ENCODE peak calls at places on chromosomes 2 and 18, in five cellular contexts. N is RWPE1; V is CD4-positive, alpha-beta T cell; M is adrenal gland; K is endothelial cell. Q is an unnamed sample.

GRCh38 chr2:221572821-221573429 is 821 bp upstream of the EPHA4 start:
- DNase-seq in N (peak; percentile 52), V (peak; percentile 20), M (peak; percentile 51), K (peak; percentile 23), Q (peak; percentile 34)

GRCh38 chr2:65436169-65436824 is 3.9 kb upstream of the SPRED2 start:
- DNase-seq in N (peak; percentile 89), V (no peak), M (peak; percentile 91), K (peak; percentile 46), Q (peak; percentile 96)

GRCh38 chr18:77671456-77672167 is 422.0 kb downstream of the GALR1 start:
- DNase-seq in N (no peak), V (no peak), M (no peak), K (no peak), Q (no peak)

GRCh38 chr18:9181275-9181674 is 44.7 kb downstream of the ANKRD12 start:
- DNase-seq in N (no peak), V (no peak), M (no peak), K (no peak), Q (no peak)

GRCh38 chr18:60692277-60692676 is 319.7 kb upstream of the MC4R start:
- DNase-seq in N (no peak), V (no peak), M (no peak), K (no peak), Q (no peak)

GRCh38 chr18:8910843-8911242 is 191.7 kb upstream of the NDUFV2 start:
- DNase-seq in N (no peak), V (no peak), M (no peak), K (no peak), Q (no peak)

GRCh38 chr2:54574107-54574859 is 118.2 kb downstream of the SPTBN1 start:
- DNase-seq in N (no peak), V (peak; percentile 76), M (peak; percentile 90), K (no peak), Q (peak; percentile 54)

GRCh38 chr18:62784966-62785413 is 69.6 kb downstream of the PHLPP1 start:
- DNase-seq in N (no peak), V (no peak), M (peak; percentile 54), K (no peak), Q (peak; percentile 72)

GRCh38 chr2:225041871-225042799 is at the start of gene DOCK10:
- DNase-seq in N (peak; percentile 18), V (peak; percentile 65), M (peak; percentile 64), K (peak; percentile 45), Q (peak; percentile 46)

GRCh38 chr18:41043876-41044275 is 911.2 kb upstream of the PIK3C3 start:
- DNase-seq in N (no peak), V (no peak), M (no peak), K (no peak), Q (no peak)

GRCh38 chr2:179265082-179265575 is 497 bp upstream of the SESTD1 start:
- DNase-seq in N (no peak), V (no peak), M (no peak), K (no peak), Q (peak; percentile 72)

GRCh38 chr2:74291891-74292621 is 51.2 kb downstream of the SLC4A5 start:
- DNase-seq in N (no peak), V (no peak), M (no peak), K (no peak), Q (no peak)

GRCh38 chr2:85470850-85471800 is 52.6 kb downstream of the SH2D6 start:
- DNase-seq in N (peak; percentile 78), V (no peak), M (no peak), K (no peak), Q (no peak)

GRCh38 chr18:38923136-38923535 is 1357.5 kb upstream of the CELF4 start:
- DNase-seq in N (no peak), V (no peak), M (no peak), K (no peak), Q (no peak)

GRCh38 chr2:232526296-232527055 is 516 bp downstream of the CHRND start:
- DNase-seq in N (no peak), V (no peak), M (no peak), K (no peak), Q (no peak)

GRCh38 chr2:60439219-60439974 is 114.1 kb downstream of the BCL11A start:
- DNase-seq in N (no peak), V (no peak), M (peak; percentile 51), K (peak; percentile 47), Q (peak; percentile 10)

GRCh38 chr2:126527836-126528490 is 128.0 kb upstream of the GYPC start:
- DNase-seq in N (no peak), V (peak; percentile 56), M (peak; percentile 58), K (peak; percentile 72), Q (peak; percentile 79)

GRCh38 chr2:241703128-241703604 is 1.3 kb downstream of the ING5 start:
- DNase-seq in N (no peak), V (no peak), M (no peak), K (no peak), Q (peak; percentile 17)

GRCh38 chr2:241702155-241702404 is 241 bp downstream of the ING5 start:
- DNase-seq in N (peak; percentile 85), V (peak; percentile 77), M (no peak), K (peak; percentile 89), Q (peak; percentile 83)

GRCh38 chr2:241701405-241702154 is at the start of gene ING5:
- DNase-seq in N (peak; percentile 86), V (peak; percentile 96), M (peak; percentile 95), K (peak; percentile 98), Q (peak; percentile 91)

GRCh38 chr2:241701155-241701404 is 759 bp upstream of the ING5 start:
- DNase-seq in N (no peak), V (no peak), M (no peak), K (no peak), Q (peak; percentile 74)

GRCh38 chr2:241702405-241703127 is 727 bp downstream of the ING5 start:
- DNase-seq in N (peak; percentile 84), V (peak; percentile 87), M (peak; percentile 82), K (peak; percentile 86), Q (peak; percentile 64)
- TF ChIP-seq CTCF in N (peak; percentile 64), V (peak; percentile 60), M (peak; percentile 22), K (peak; percentile 42), Q (no peak)

DNA sequence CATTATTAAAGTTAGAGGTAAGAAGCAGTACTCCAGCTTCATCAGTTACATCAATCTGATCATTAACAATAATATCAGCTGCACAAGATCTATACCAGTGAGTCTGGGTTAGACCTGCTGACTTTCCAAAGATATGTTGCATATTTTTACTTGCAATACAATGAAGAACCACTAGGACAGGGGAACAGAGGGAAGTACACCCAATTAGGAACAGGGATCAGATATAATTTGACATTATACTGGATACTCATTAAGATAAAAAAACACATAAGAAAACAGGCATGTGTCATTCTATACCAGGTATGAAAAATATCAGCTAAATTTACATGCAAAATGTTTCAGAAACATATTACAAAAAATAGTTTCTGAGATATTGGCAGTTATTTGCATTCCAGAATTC is 995.1 kb upstream of the DDX18 start:
- DNase-seq in N (no peak), V (no peak), M (no peak), K (no peak), Q (no peak)
- TF ChIP-seq CTCF in N (no peak), V (no peak), M (no peak), K (peak; percentile 61), Q (peak; percentile 9)

DNA sequence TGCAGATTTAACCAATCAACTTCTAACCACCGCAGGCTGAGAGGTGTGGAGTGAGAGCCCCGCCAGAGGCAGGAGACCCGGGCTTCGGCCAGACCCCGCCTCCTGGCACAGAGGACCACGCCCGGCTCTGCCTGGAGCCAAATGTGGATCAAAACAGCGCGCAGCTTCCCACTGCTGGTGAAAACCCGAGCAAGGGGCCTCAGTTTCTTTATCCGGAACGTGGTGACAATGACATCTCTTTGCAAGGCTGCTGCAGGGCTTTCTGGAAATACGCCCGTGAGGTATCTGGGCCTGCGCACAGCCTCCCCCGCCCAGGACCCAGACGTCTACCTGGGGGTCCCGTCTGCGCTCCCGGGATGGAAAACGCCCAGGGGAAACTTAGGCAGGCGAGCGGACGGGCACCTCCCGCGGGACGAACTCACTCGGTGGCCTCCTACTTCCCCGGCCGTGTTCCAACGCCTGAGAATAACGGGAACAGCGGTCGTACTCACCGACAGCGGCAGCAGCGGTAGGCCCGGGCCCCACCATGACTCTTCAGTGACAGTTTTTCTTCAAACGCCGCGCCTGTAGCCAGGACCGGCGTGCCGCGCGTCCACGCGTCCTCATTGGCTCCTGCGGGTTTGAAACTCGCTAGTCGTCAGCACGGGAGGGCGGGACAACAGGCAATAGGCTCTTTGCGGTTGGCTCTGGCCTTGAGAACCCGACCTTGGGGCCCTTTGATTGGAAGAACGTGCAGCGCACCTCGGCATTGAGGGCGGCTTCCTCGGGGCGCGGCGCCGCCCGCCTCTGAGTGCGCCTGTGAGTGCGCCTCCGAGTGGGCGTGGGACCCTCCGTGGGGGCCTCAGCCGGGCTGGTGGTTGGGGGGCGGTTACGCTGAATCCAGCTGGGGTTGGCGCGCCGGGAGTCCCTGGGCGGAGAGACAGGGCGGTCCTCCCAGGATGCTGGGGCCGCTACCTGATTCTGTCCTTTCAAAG is at the start of gene CKAP2L:
- DNase-seq in N (peak; percentile 98), V (peak; percentile 92), M (peak; percentile 95), K (peak; percentile 93), Q (peak; percentile 98)
- TF ChIP-seq CTCF in N (no peak), V (no peak), M (no peak), K (no peak), Q (no peak)

GRCh38 chr2:134392689-134393476 is 139.0 kb downstream of the MGAT5 start:
- DNase-seq in N (no peak), V (no peak), M (no peak), K (no peak), Q (peak; percentile 60)
- TF ChIP-seq CTCF in N (no peak), V (no peak), M (no peak), K (no peak), Q (peak; percentile 14)

DNA sequence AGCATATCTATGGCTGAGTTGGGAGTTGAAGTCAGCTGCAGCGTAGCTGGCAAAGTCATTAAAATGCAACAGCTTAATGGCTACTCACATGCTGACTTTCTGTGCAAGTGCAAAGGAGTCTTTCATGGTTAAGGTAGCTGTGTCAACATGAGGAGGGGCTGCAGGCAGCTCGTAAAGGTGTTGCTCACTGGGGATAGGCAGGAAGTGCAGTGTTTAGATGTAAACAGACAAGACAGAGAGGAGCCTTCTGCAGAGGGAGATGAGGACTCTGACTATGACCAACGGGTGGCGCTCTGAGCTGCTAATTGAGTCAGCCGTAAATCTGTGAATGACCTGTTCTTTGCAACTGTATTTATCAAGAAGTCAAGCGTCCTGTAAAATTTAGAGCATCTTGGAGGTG is 22.3 kb upstream of the CAVIN2 start:
- DNase-seq in N (no peak), V (no peak), M (no peak), K (peak; percentile 64), Q (peak; percentile 53)
- TF ChIP-seq CTCF in N (no peak), V (no peak), M (no peak), K (peak; percentile 69), Q (peak; percentile 31)

DNA sequence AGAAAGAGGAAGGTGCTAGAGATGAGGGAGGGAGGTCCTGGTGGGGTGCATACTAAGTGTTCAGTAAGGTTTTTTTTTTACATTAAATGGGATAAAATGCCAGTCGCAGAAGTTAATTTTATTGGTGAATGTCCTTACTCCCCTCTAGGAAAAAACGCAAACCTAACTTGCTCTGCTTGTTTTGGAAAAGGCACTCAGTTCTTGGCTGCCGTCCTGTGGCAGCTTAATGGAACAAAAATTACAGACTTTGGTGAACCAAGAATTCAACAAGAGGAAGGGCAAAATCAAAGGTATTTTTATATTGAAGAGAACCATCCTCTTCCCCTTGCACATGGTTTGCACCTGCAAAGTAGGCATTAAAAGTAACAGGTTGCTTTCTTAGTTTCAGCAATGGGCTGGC is 12.7 kb upstream of the IL18R1 start:
- DNase-seq in N (no peak), V (no peak), M (no peak), K (no peak), Q (peak; percentile 39)
- TF ChIP-seq CTCF in N (no peak), V (no peak), M (no peak), K (no peak), Q (peak; percentile 20)

DNA sequence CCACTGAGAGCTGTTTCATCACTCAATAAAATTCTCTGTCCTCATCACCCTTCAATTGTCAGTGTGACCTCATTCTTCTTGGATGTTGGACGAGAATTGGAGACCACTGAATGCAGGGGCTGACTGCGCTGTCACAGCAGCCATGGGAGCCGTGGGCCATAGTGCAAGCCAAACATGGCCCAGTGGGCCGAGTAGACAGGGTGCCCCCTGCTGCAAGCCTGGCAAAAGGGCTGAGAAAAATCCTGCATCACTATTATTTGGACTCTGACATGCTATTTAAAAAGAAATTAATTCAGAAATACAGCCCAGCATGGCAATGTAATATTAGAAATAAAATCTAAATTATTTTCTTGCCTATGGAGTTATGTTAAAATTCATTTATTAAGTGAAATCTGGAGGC is 67.8 kb upstream of the FAM98A start:
- DNase-seq in N (no peak), V (no peak), M (no peak), K (no peak), Q (no peak)
- TF ChIP-seq CTCF in N (no peak), V (no peak), M (no peak), K (no peak), Q (no peak)